ENCODE peak calls at places on chromosomes 5 and 9, in five cellular contexts. R is tibial artery, I is GM20000, E is WTC11, G is astrocyte of the spinal cord. H is an unnamed sample.

GRCh38 chr5:143714629-143715028 is 97.3 kb upstream of the HMHB1 start:
- DNase-seq in R (no peak), I (peak), E (no peak), G (no peak), H (peak)

GRCh38 chr5:1521671-1522600 is 1.8 kb downstream of the LPCAT1 start:
- DNase-seq in R (peak), I (no peak), E (peak), G (peak), H (peak)

GRCh38 chr5:122515709-122516431 is 203.8 kb downstream of the SNCAIP start:
- DNase-seq in R (peak), I (peak), E (peak), G (peak), H (peak)

GRCh38 chr9:136231478-136232297 is 13.9 kb downstream of the QSOX2 start:
- DNase-seq in R (no peak), I (no peak), E (no peak), G (no peak), H (no peak)

GRCh38 chr5:177070536-177071191 is 16.1 kb upstream of the FGFR4 start:
- DNase-seq in R (no peak), I (no peak), E (no peak), G (no peak), H (no peak)

GRCh38 chr9:34710023-34710422 is at the start of gene CCL21:
- DNase-seq in R (peak), I (no peak), E (no peak), G (no peak), H (no peak)

GRCh38 chr9:124411514-124412227 is 3.6 kb downstream of the PSMB7 start:
- DNase-seq in R (no peak), I (no peak), E (no peak), G (peak), H (peak)

GRCh38 chr5:178284996-178285395 is 52.4 kb upstream of the PHYKPL start:
- DNase-seq in R (peak), I (no peak), E (no peak), G (no peak), H (no peak)

GRCh38 chr5:15566789-15567188 is 66.8 kb downstream of the FBXL7 start:
- DNase-seq in R (no peak), I (no peak), E (no peak), G (no peak), H (no peak)

GRCh38 chr9:19513671-19514275 is 105.0 kb downstream of the ACER2 start:
- DNase-seq in R (no peak), I (no peak), E (no peak), G (no peak), H (no peak)

GRCh38 chr9:120971938-120972337 is 45.3 kb upstream of the TRAF1 start:
- DNase-seq in R (no peak), I (no peak), E (no peak), G (no peak), H (no peak)

GRCh38 chr5:10355071-10355889 is 1.8 kb downstream of the MARCHF6 start:
- DNase-seq in R (no peak), I (no peak), E (no peak), G (peak), H (peak)

GRCh38 chr5:114367029-114367428 is 5.2 kb downstream of the KCNN2 start:
- DNase-seq in R (no peak), I (no peak), E (no peak), G (no peak), H (peak)

GRCh38 chr5:158953929-158954534 is 145.7 kb downstream of the EBF1 start:
- DNase-seq in R (no peak), I (peak), E (no peak), G (no peak), H (no peak)

GRCh38 chr9:121271368-121272351 is 3.7 kb downstream of the GSN start:
- DNase-seq in R (peak), I (no peak), E (no peak), G (peak), H (peak)

GRCh38 chr5:55062039-55062779 is 38.2 kb downstream of the GZMK start:
- DNase-seq in R (no peak), I (no peak), E (no peak), G (no peak), H (no peak)

GRCh38 chr9:36717276-36717675 is 144.6 kb downstream of the MELK start:
- DNase-seq in R (no peak), I (no peak), E (no peak), G (no peak), H (peak)
- TF ChIP-seq CTCF in R (no peak), I (no peak), E (no peak), G (no peak), H (no peak)

GRCh38 chr5:60295423-60295822 is 401.9 kb upstream of the PDE4D start:
- DNase-seq in R (no peak), I (peak), E (peak), G (peak), H (peak)
- TF ChIP-seq CTCF in R (peak), I (peak), E (no peak), G (peak), H (peak)

GRCh38 chr9:14661421-14662059 is 31.7 kb downstream of the ZDHHC21 start:
- DNase-seq in R (no peak), I (peak), E (no peak), G (peak), H (no peak)

GRCh38 chr9:14654932-14655331 is 38.3 kb downstream of the ZDHHC21 start:
- DNase-seq in R (no peak), I (no peak), E (no peak), G (no peak), H (no peak)

GRCh38 chr9:14662060-14662453 is 31.2 kb downstream of the ZDHHC21 start:
- DNase-seq in R (no peak), I (no peak), E (no peak), G (no peak), H (no peak)

DNA sequence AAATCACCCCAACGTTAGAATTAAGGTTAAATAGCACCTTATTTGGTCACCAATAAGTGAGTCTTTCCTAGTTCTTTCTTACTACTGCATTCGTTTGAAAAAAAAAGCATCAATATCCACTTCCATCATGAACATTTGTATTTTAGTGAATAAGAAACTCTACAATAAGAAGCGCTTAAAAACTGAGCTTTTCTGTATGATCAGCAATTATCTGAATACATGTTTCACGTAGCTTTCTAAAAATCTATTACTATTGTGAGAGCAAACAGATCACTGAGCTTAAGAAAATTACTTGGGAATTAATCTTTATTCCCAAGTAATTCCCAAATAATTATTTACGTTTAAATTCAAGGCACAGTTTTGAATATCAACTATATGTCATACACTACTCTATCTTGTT is 32.5 kb downstream of the ZDHHC21 start:
- DNase-seq in R (no peak), I (no peak), E (no peak), G (no peak), H (no peak)
- TF ChIP-seq CTCF in R (no peak), I (no peak), E (no peak), G (no peak), H (no peak)

GRCh38 chr5:61019642-61020041 is 74.6 kb downstream of the NDUFAF2 start:
- DNase-seq in R (no peak), I (no peak), E (no peak), G (no peak), H (no peak)
- TF ChIP-seq CTCF in R (no peak), I (no peak), E (no peak), G (no peak), H (no peak)

H was measured in HFFc6.